ENCODE peak calls at places on chromosomes 2 and 18, in five cellular contexts. One of them, this sample, is unnamed. For H3K4me1, the result is how much of the 10 kb centered on the place peaks cover.

GRCh38 chr2:41993086-41993812 is 54.6 kb upstream of the PKDCC start:
- DNase-seq in H9: no peak
- DNase-seq in IMR-90: no peak
- DNase-seq in OCI-LY7: no peak
- DNase-seq in neural progenitor cell: no peak
- DNase-seq in this sample: no peak

GRCh38 chr18:28063181-28063790 is 113.6 kb downstream of the CDH2 start:
- DNase-seq in H9: no peak
- DNase-seq in IMR-90: peak
- DNase-seq in OCI-LY7: no peak
- DNase-seq in neural progenitor cell: no peak
- DNase-seq in this sample: no peak

GRCh38 chr2:709138-709779 is 32.1 kb upstream of the TMEM18 start:
- DNase-seq in H9: no peak
- DNase-seq in IMR-90: no peak
- DNase-seq in OCI-LY7: no peak
- DNase-seq in neural progenitor cell: no peak
- DNase-seq in this sample: peak

GRCh38 chr18:57027190-57027708 is 119.6 kb upstream of the BOD1L2 start:
- DNase-seq in H9: no peak
- DNase-seq in IMR-90: no peak
- DNase-seq in OCI-LY7: no peak
- DNase-seq in neural progenitor cell: no peak
- DNase-seq in this sample: no peak

GRCh38 chr2:96146881-96147592 is 1.8 kb upstream of the DUSP2 start:
- DNase-seq in H9: peak
- DNase-seq in IMR-90: no peak
- DNase-seq in OCI-LY7: no peak
- DNase-seq in neural progenitor cell: no peak
- DNase-seq in this sample: no peak

GRCh38 chr2:117853316-117853715 is 38.8 kb downstream of the DDX18 start:
- DNase-seq in H9: no peak
- DNase-seq in IMR-90: no peak
- DNase-seq in OCI-LY7: no peak
- DNase-seq in neural progenitor cell: no peak
- DNase-seq in this sample: no peak

GRCh38 chr18:68623342-68623741 is 91.6 kb downstream of the TMX3 start:
- DNase-seq in H9: peak
- DNase-seq in IMR-90: peak
- DNase-seq in OCI-LY7: peak
- DNase-seq in neural progenitor cell: peak
- DNase-seq in this sample: peak

GRCh38 chr2:144048631-144049060 is 471.3 kb downstream of the ZEB2 start:
- DNase-seq in H9: no peak
- DNase-seq in IMR-90: no peak
- DNase-seq in OCI-LY7: no peak
- DNase-seq in neural progenitor cell: no peak
- DNase-seq in this sample: no peak

GRCh38 chr18:57931038-57931437 is 113.0 kb upstream of the NEDD4L start:
- DNase-seq in H9: no peak
- DNase-seq in IMR-90: no peak
- DNase-seq in OCI-LY7: peak
- DNase-seq in neural progenitor cell: no peak
- DNase-seq in this sample: no peak

GRCh38 chr2:5250482-5250881 is 441.7 kb upstream of the SOX11 start:
- DNase-seq in H9: peak
- DNase-seq in IMR-90: no peak
- DNase-seq in OCI-LY7: no peak
- DNase-seq in neural progenitor cell: no peak
- DNase-seq in this sample: peak

GRCh38 chr2:241904791-241905710 is 35.5 kb downstream of the RTP5 start:
- DNase-seq in H9: peak
- DNase-seq in IMR-90: no peak
- DNase-seq in OCI-LY7: no peak
- DNase-seq in neural progenitor cell: no peak
- DNase-seq in this sample: no peak

GRCh38 chr2:22902662-22903165 is 482.3 kb upstream of the KLHL29 start:
- DNase-seq in H9: no peak
- DNase-seq in IMR-90: no peak
- DNase-seq in OCI-LY7: no peak
- DNase-seq in neural progenitor cell: no peak
- DNase-seq in this sample: no peak

GRCh38 chr2:22903616-22904015 is 481.4 kb upstream of the KLHL29 start:
- DNase-seq in H9: no peak
- DNase-seq in IMR-90: no peak
- DNase-seq in OCI-LY7: no peak
- DNase-seq in neural progenitor cell: no peak
- DNase-seq in this sample: no peak

GRCh38 chr2:22901471-22901870 is 483.5 kb upstream of the KLHL29 start:
- DNase-seq in H9: no peak
- DNase-seq in IMR-90: no peak
- DNase-seq in OCI-LY7: no peak
- DNase-seq in neural progenitor cell: no peak
- DNase-seq in this sample: no peak

GRCh38 chr2:22907330-22907729 is 477.6 kb upstream of the KLHL29 start:
- DNase-seq in H9: no peak
- DNase-seq in IMR-90: no peak
- DNase-seq in OCI-LY7: no peak
- DNase-seq in neural progenitor cell: no peak
- DNase-seq in this sample: no peak

GRCh38 chr2:22904126-22904684 is 480.8 kb upstream of the KLHL29 start:
- DNase-seq in H9: peak
- DNase-seq in IMR-90: no peak
- DNase-seq in OCI-LY7: peak
- DNase-seq in neural progenitor cell: peak
- DNase-seq in this sample: peak
- TF ChIP-seq CTCF in H9: peak
- TF ChIP-seq CTCF in IMR-90: peak
- TF ChIP-seq CTCF in OCI-LY7: peak
- TF ChIP-seq CTCF in neural progenitor cell: peak
- TF ChIP-seq CTCF in this sample: peak

DNA sequence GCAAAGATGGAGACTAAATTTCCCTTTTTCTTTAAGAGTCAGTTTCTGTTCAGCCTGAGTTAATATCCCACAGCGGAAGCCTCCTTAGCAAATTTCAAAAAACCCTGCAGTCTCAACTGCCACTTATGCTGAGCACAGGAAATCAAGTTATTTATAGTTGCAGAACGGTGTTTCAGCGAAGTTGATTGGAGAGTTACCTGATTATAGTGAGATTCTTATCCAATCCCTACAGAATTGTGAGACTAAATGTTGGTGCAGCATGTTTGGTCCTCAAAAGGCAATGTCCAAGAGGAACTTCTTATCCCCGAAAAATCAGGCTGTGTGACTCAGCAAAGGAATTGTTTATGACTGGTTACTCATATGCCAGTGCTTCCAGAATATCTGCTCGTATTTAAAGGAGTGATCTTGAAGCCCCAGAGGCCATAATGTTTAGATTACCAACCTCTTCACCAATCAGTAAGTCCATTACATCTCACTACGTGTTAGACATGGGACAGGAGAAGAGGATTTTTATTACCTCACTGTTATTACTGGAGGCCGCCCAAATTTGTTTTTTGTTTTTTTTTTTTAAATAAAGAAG is 67.9 kb downstream of the LRRFIP1 start:
- DNase-seq in H9: peak
- DNase-seq in IMR-90: peak
- DNase-seq in OCI-LY7: peak
- DNase-seq in neural progenitor cell: no peak
- DNase-seq in this sample: no peak
- H3K4me1 ChIP-seq in H9: under half
- H3K4me1 ChIP-seq in IMR-90: under half
- H3K4me1 ChIP-seq in OCI-LY7: half or more
- H3K4me1 ChIP-seq in neural progenitor cell: under half
- H3K4me1 ChIP-seq in this sample: half or more

DNA sequence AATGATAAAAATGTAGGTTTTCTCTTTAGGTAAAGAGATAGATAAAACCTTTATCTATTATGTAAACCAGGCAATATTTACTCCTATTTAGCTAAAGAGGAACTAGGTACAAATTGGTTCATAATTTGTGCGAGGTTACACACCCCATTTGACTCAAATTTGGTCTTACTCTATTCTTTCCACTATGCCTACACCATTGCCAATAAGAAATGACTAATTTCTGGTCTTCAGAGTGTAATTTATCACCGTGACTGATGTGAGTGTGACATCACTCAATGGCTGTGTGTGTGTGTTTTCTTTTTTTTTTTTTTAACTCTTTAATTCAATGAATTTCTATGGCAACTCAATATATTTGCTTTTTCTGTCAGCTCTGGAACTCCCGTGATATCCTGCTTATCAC is 955.8 kb downstream of the TDRD15 start:
- DNase-seq in H9: no peak
- DNase-seq in IMR-90: no peak
- DNase-seq in OCI-LY7: no peak
- DNase-seq in neural progenitor cell: no peak
- DNase-seq in this sample: no peak
- H2AFZ ChIP-seq in H9: no peak
- H2AFZ ChIP-seq in IMR-90: no peak
- H2AFZ ChIP-seq in OCI-LY7: no peak
- H2AFZ ChIP-seq in neural progenitor cell: no peak
- H2AFZ ChIP-seq in this sample: no peak

GRCh38 chr2:170324640-170325046 is 146.7 kb downstream of the MYO3B start:
- DNase-seq in H9: peak
- DNase-seq in IMR-90: peak
- DNase-seq in OCI-LY7: peak
- DNase-seq in neural progenitor cell: peak
- DNase-seq in this sample: peak
- TF ChIP-seq CTCF in H9: peak
- TF ChIP-seq CTCF in IMR-90: peak
- TF ChIP-seq CTCF in OCI-LY7: peak
- TF ChIP-seq CTCF in neural progenitor cell: peak
- TF ChIP-seq CTCF in this sample: peak

GRCh38 chr2:217903142-217903858 is 99.5 kb downstream of the TNS1 start:
- DNase-seq in H9: no peak
- DNase-seq in IMR-90: no peak
- DNase-seq in OCI-LY7: no peak
- DNase-seq in neural progenitor cell: no peak
- DNase-seq in this sample: no peak
- H3K4me1 ChIP-seq in H9: under half
- H3K4me1 ChIP-seq in IMR-90: under half
- H3K4me1 ChIP-seq in OCI-LY7: under half
- H3K4me1 ChIP-seq in neural progenitor cell: under half
- H3K4me1 ChIP-seq in this sample: under half